ENCODE peak calls at places on chromosome 7, in six cellular contexts. K is A549; W is NCI-H146; D is activated CD4-positive, alpha-beta T cell treated with anti-CD3 and anti-CD28 coated beads, Interleukin-2, amount 50 U/mL, for 1 hour; B is ureter; T is AG08396. J is an unnamed sample.

GRCh38 chr7:23713285-23714235 is 3.5 kb downstream of the STK31 start:
- DNase-seq in B (no peak), K (no peak), D (no peak), W (no peak), T (peak), J (no peak)

GRCh38 chr7:139709460-139709859 is 68.3 kb downstream of the HIPK2 start:
- DNase-seq in D (no peak), W (no peak), T (peak), B (no peak), K (no peak), J (no peak)

GRCh38 chr7:996089-996872 is 13.3 kb downstream of the CYP2W1 start:
- DNase-seq in T (no peak), K (no peak), B (no peak), D (no peak), W (no peak), J (no peak)

GRCh38 chr7:70353310-70353947 is 755.2 kb downstream of the AUTS2 start:
- DNase-seq in T (no peak), K (no peak), B (no peak), W (peak), D (no peak), J (no peak)

GRCh38 chr7:30662431-30662939 is 19.8 kb downstream of the CRHR2 start:
- DNase-seq in B (no peak), D (no peak), W (no peak), T (no peak), K (no peak), J (no peak)

GRCh38 chr7:134767567-134768168 is 11.8 kb upstream of the CALD1 start:
- DNase-seq in W (no peak), T (no peak), K (no peak), B (no peak), D (no peak), J (no peak)

GRCh38 chr7:123499211-123499968 is 35.0 kb downstream of the IQUB start:
- DNase-seq in T (no peak), B (no peak), K (no peak), W (no peak), D (no peak), J (no peak)

GRCh38 chr7:158650821-158651225 is 53.8 kb downstream of the NCAPG2 start:
- DNase-seq in T (peak), B (no peak), K (no peak), W (no peak), D (no peak), J (no peak)

GRCh38 chr7:119711104-119711503 is 561.9 kb upstream of the KCND2 start:
- DNase-seq in T (no peak), D (no peak), B (no peak), W (no peak), K (no peak), J (no peak)

GRCh38 chr7:68213838-68214237 is 1217.2 kb downstream of the TYW1 start:
- DNase-seq in B (no peak), K (no peak), D (no peak), W (no peak), T (no peak), J (no peak)

J was measured in right atrium auricular region.